ENCODE peak calls at places on chromosomes 3 and 15, in four cellular contexts. P is GM20000, Z is HFFc6, S is iPS-NIHi11. Y is an unnamed sample.

GRCh38 chr3:196518999-196519737 is 4.0 kb upstream of the SMCO1 start:
- DNase-seq in P (peak; percentile 25), Z (peak; percentile 45), S (peak; percentile 43), Y (peak; percentile 58)

GRCh38 chr3:72830452-72831217 is 17.6 kb downstream of the SHQ1 start:
- DNase-seq in P (no peak), Z (peak; percentile 50), S (no peak), Y (no peak)

GRCh38 chr15:88539441-88539840 is 7.0 kb downstream of the DET1 start:
- DNase-seq in P (no peak), Z (no peak), S (no peak), Y (no peak)

GRCh38 chr15:32878342-32878741 is 160.5 kb downstream of the GREM1 start:
- DNase-seq in P (no peak), Z (no peak), S (no peak), Y (no peak)

GRCh38 chr3:187737401-187738088 is 7.7 kb downstream of the BCL6 start:
- DNase-seq in P (no peak), Z (peak; percentile 65), S (peak; percentile 56), Y (peak; percentile 79)

GRCh38 chr3:9881440-9881839 is 1.4 kb upstream of the CIDEC start:
- DNase-seq in P (no peak), Z (no peak), S (no peak), Y (no peak)

GRCh38 chr3:64011685-64012084 is 11.6 kb downstream of the PSMD6 start:
- DNase-seq in P (no peak), Z (peak; percentile 55), S (no peak), Y (no peak)

GRCh38 chr15:48283361-48284157 is 47.7 kb upstream of the DUT start:
- DNase-seq in P (no peak), Z (no peak), S (no peak), Y (no peak)

GRCh38 chr15:83379574-83379973 is 67.6 kb upstream of the SH3GL3 start:
- DNase-seq in P (no peak), Z (peak; percentile 49), S (peak; percentile 32), Y (peak; percentile 21)

GRCh38 chr15:79724804-79725203 is 172.0 kb downstream of the MTHFS start:
- DNase-seq in P (no peak), Z (no peak), S (no peak), Y (no peak)

GRCh38 chr3:140630366-140630765 is 47.5 kb upstream of the TRIM42 start:
- DNase-seq in P (no peak), Z (no peak), S (no peak), Y (no peak)

GRCh38 chr15:40549894-40550293 is 14.9 kb downstream of the CCDC32 start:
- DNase-seq in P (no peak), Z (no peak), S (no peak), Y (no peak)

GRCh38 chr15:35302340-35302739 is 217.2 kb upstream of the NANOGP8 start:
- DNase-seq in P (no peak), Z (no peak), S (no peak), Y (no peak)

GRCh38 chr3:169091196-169091595 is 572.3 kb downstream of the MECOM start:
- DNase-seq in P (no peak), Z (peak; percentile 60), S (no peak), Y (no peak)

GRCh38 chr15:31228980-31229826 is 97.4 kb upstream of the KLF13 start:
- DNase-seq in P (peak; percentile 83), Z (no peak), S (peak; percentile 65), Y (peak; percentile 66)

GRCh38 chr3:181700168-181701087 is 11.3 kb upstream of the SOX2 start:
- DNase-seq in P (peak; percentile 83), Z (peak; percentile 47), S (peak; percentile 67), Y (peak; percentile 85)

GRCh38 chr3:194112120-194113106 is 23.5 kb upstream of the HES1 start:
- DNase-seq in P (no peak), Z (no peak), S (peak; percentile 64), Y (peak; percentile 50)

GRCh38 chr3:63092545-63092944 is 185.6 kb upstream of the SYNPR start:
- DNase-seq in P (no peak), Z (no peak), S (no peak), Y (no peak)

GRCh38 chr3:90062018-90062417 is 954.6 kb downstream of the EPHA3 start:
- DNase-seq in P (no peak), Z (no peak), S (no peak), Y (no peak)

GRCh38 chr3:45832691-45833090 is 9.2 kb downstream of the LZTFL1 start:
- DNase-seq in P (no peak), Z (no peak), S (peak; percentile 30), Y (no peak)

GRCh38 chr3:150238043-150238802 is 169.9 kb upstream of the TSC22D2 start:
- DNase-seq in P (no peak), Z (no peak), S (no peak), Y (no peak)

GRCh38 chr3:129514110-129514509 is 14.3 kb upstream of the RHO start:
- DNase-seq in P (no peak), Z (no peak), S (no peak), Y (no peak)

GRCh38 chr15:94119923-94120775 is 111.2 kb upstream of the MCTP2 start:
- DNase-seq in P (peak; percentile 61), Z (peak; percentile 88), S (peak; percentile 67), Y (peak; percentile 72)

GRCh38 chr15:81293728-81294500 is 30.0 kb downstream of the STARD5 start:
- DNase-seq in P (peak; percentile 71), Z (no peak), S (no peak), Y (no peak)

GRCh38 chr3:13556214-13556613 is 7.3 kb downstream of the FBLN2 start:
- DNase-seq in P (no peak), Z (no peak), S (no peak), Y (no peak)

GRCh38 chr15:45372032-45372995 is 6.0 kb downstream of the GATM start:
- DNase-seq in P (no peak), Z (no peak), S (no peak), Y (no peak)

GRCh38 chr3:100463002-100463401 is 29.4 kb upstream of the TMEM45A start:
- DNase-seq in P (peak; percentile 70), Z (peak; percentile 74), S (peak; percentile 67), Y (peak; percentile 37)

GRCh38 chr3:111801697-111802655 is 57.1 kb upstream of the PHLDB2 start:
- DNase-seq in P (no peak), Z (peak; percentile 89), S (no peak), Y (no peak)

GRCh38 chr3:73805435-73805834 is 180.7 kb upstream of the PDZRN3 start:
- DNase-seq in P (no peak), Z (no peak), S (no peak), Y (no peak)

GRCh38 chr15:29570121-29570930 is 251.9 kb downstream of the TJP1 start:
- DNase-seq in P (peak; percentile 33), Z (no peak), S (peak; percentile 50), Y (peak; percentile 26)

GRCh38 chr3:117842086-117842485 is 1132.5 kb downstream of the TUSC7 start:
- DNase-seq in P (no peak), Z (no peak), S (peak; percentile 10), Y (no peak)

GRCh38 chr3:69207036-69207435 is 84.6 kb upstream of the LMOD3 start:
- DNase-seq in P (no peak), Z (no peak), S (no peak), Y (no peak)

GRCh38 chr3:117454236-117454635 is 744.7 kb downstream of the TUSC7 start:
- DNase-seq in P (no peak), Z (no peak), S (peak; percentile 10), Y (no peak)

GRCh38 chr3:87088984-87089841 is 98.3 kb upstream of the VGLL3 start:
- DNase-seq in P (peak; percentile 19), Z (peak; percentile 87), S (no peak), Y (peak; percentile 45)

GRCh38 chr3:153503873-153504272 is 341.8 kb downstream of the RAP2B start:
- DNase-seq in P (no peak), Z (no peak), S (no peak), Y (no peak)